ENCODE peak calls at places on chromosomes 1 and 21, in seven cellular contexts. J is OCI-LY7; D is GM10248; O is activated CD4-positive, alpha-beta T cell treated with anti-CD3 and anti-CD28 coated beads for 1 hour; P is left cardiac atrium; U is substantia nigra; M is HCEC 1CT. X is an unnamed sample.

GRCh38 chr1:25099343-25099951 is 132.9 kb downstream of the SYF2 start:
- DNase-seq in J (peak; percentile 13), D (no peak), O (no peak), P (no peak), U (peak; percentile 6), M (no peak), X (no peak)

GRCh38 chr1:61441723-61442262 is 283.1 kb downstream of the TM2D1 start:
- DNase-seq in J (no peak), D (no peak), O (no peak), P (peak; percentile 69), U (no peak), M (no peak), X (no peak)

GRCh38 chr1:241156231-241156965 is 200.6 kb downstream of the RGS7 start:
- DNase-seq in J (no peak), D (no peak), O (no peak), P (no peak), U (no peak), M (peak; percentile 79), X (no peak)

GRCh38 chr1:167861664-167862381 is 52.1 kb downstream of the ADCY10 start:
- DNase-seq in J (no peak), D (no peak), O (no peak), P (no peak), U (no peak), M (no peak), X (no peak)

GRCh38 chr1:150567341-150567716 is 12.1 kb downstream of the MCL1 start:
- DNase-seq in J (peak; percentile 64), D (peak; percentile 61), O (no peak), P (no peak), U (no peak), M (no peak), X (no peak)

GRCh38 chr21:44299458-44300261 is at the start of gene PFKL:
- DNase-seq in J (peak; percentile 81), D (peak; percentile 92), O (peak; percentile 26), P (peak; percentile 73), U (peak; percentile 75), M (peak; percentile 58), X (peak; percentile 41)

GRCh38 chr1:31248276-31248675 is 8.6 kb upstream of the NKAIN1 start:
- DNase-seq in J (no peak), D (no peak), O (no peak), P (no peak), U (no peak), M (no peak), X (no peak)

GRCh38 chr1:207291723-207292122 is 29.8 kb upstream of the CD55 start:
- DNase-seq in J (no peak), D (no peak), O (no peak), P (no peak), U (no peak), M (no peak), X (no peak)

GRCh38 chr1:33367488-33368405 is 46.8 kb upstream of the A3GALT2 start:
- DNase-seq in J (peak; percentile 81), D (peak; percentile 91), O (peak; percentile 78), P (peak; percentile 90), U (peak; percentile 76), M (peak; percentile 66), X (no peak)

GRCh38 chr1:201949491-201949890 is 3.1 kb upstream of the LMOD1 start:
- DNase-seq in J (no peak), D (no peak), O (no peak), P (no peak), U (no peak), M (no peak), X (no peak)

GRCh38 chr1:115706774-115707425 is 61.6 kb downstream of the CASQ2 start:
- DNase-seq in J (peak; percentile 57), D (peak; percentile 51), O (no peak), P (no peak), U (no peak), M (peak; percentile 25), X (peak; percentile 64)

X was measured in dermis microvascular lymphatic vessel endothelial cell.